ENCODE peak calls at places on chromosome 14, in nine cellular contexts. H is foreskin keratinocyte; I is activated T-cell treated with anti-CD3 and anti-CD28 coated beads for 24 hours; Y is ecto neural progenitor cell; Z is activated CD4-positive, alpha-beta T cell treated with anti-CD3 and anti-CD28 coated beads for 24 hours; X is GM04504; O is uterus; W is T-helper 17 cell; T is HCT116. U is an unnamed sample.
A peak's percentile ranks its signal among the peaks of the same experiment; 100 is the strongest.

GRCh38 chr14:103207038-103207403 is 83.8 kb downstream of the TNFAIP2 start:
- DNase-seq in H (no peak), I (no peak), Y (peak; percentile 68), Z (no peak), X (peak; percentile 77), O (peak; percentile 95), W (no peak), T (no peak), U (no peak)

GRCh38 chr14:105880616-105881015 is 354.2 kb downstream of the TMEM121 start:
- DNase-seq in H (no peak), I (no peak), Y (no peak), Z (no peak), X (no peak), O (peak; percentile 6), W (peak; percentile 6), T (no peak), U (no peak)

GRCh38 chr14:88518592-88519512 is 36.0 kb downstream of the PTPN21 start:
- DNase-seq in H (peak; percentile 51), I (no peak), Y (no peak), Z (no peak), X (peak; percentile 36), O (no peak), W (no peak), T (no peak), U (no peak)

GRCh38 chr14:76773188-76773885 is 12.1 kb downstream of the VASH1 start:
- DNase-seq in H (peak; percentile 31), I (no peak), Y (peak; percentile 17), Z (no peak), X (peak; percentile 55), O (peak; percentile 89), W (no peak), T (no peak), U (peak; percentile 28)

GRCh38 chr14:24659916-24660570 is 26.1 kb upstream of the GZMB start:
- DNase-seq in H (no peak), I (no peak), Y (no peak), Z (no peak), X (no peak), O (no peak), W (no peak), T (no peak), U (no peak)

GRCh38 chr14:65414961-65415589 is 2.5 kb downstream of the FUT8 start:
- DNase-seq in H (no peak), I (no peak), Y (no peak), Z (no peak), X (no peak), O (no peak), W (no peak), T (no peak), U (no peak)

GRCh38 chr14:105305350-105305749 is 4.5 kb upstream of the BRF1 start:
- DNase-seq in H (no peak), I (no peak), Y (no peak), Z (no peak), X (no peak), O (no peak), W (no peak), T (no peak), U (no peak)

GRCh38 chr14:68124885-68125731 is 305.5 kb downstream of the RAD51B start:
- DNase-seq in H (peak; percentile 74), I (no peak), Y (no peak), Z (no peak), X (peak; percentile 59), O (peak; percentile 66), W (no peak), T (no peak), U (no peak)

GRCh38 chr14:36805116-36805515 is 143.5 kb downstream of the PAX9 start:
- DNase-seq in H (no peak), I (no peak), Y (peak; percentile 51), Z (no peak), X (no peak), O (no peak), W (no peak), T (no peak), U (no peak)

GRCh38 chr14:22812744-22813143 is 2.5 kb downstream of the SLC7A7 start:
- DNase-seq in H (no peak), I (no peak), Y (no peak), Z (no peak), X (no peak), O (no peak), W (no peak), T (no peak), U (no peak)

GRCh38 chr14:106491851-106492250 is 965.5 kb downstream of the TMEM121 start:
- DNase-seq in H (no peak), I (no peak), Y (no peak), Z (no peak), X (no peak), O (no peak), W (no peak), T (no peak), U (no peak)

GRCh38 chr14:104665663-104666522 is 23.5 kb upstream of the INF2 start:
- DNase-seq in H (no peak), I (no peak), Y (peak; percentile 89), Z (no peak), X (no peak), O (no peak), W (no peak), T (peak; percentile 91), U (peak; percentile 88)